ENCODE peak calls at places on chromosomes 7 and 10, in six cellular contexts. H, J, W, M, X and F are unnamed samples.

GRCh38 chr7:45704683-45705016 is 130.5 kb downstream of the ADCY1 start:
- DNase-seq in H (no peak), J (no peak), W (no peak), M (no peak), X (no peak), F (no peak)

GRCh38 chr7:82605247-82605864 is 161.8 kb upstream of the CACNA2D1 start:
- DNase-seq in H (no peak), J (peak), W (peak), M (no peak), X (no peak), F (no peak)

GRCh38 chr10:100519321-100520051 is at the start of gene SEC31B:
- DNase-seq in H (peak), J (no peak), W (no peak), M (no peak), X (no peak), F (no peak)

GRCh38 chr10:114681542-114681941 is 23.5 kb upstream of the ABLIM1 start:
- DNase-seq in H (peak), J (no peak), W (no peak), M (no peak), X (no peak), F (no peak)

GRCh38 chr7:137169282-137169698 is 174.2 kb downstream of the PTN start:
- DNase-seq in H (peak), J (peak), W (peak), M (peak), X (no peak), F (peak)

GRCh38 chr10:59324597-59324996 is 37.8 kb downstream of the FAM13C start:
- DNase-seq in H (no peak), J (no peak), W (no peak), M (no peak), X (no peak), F (no peak)

GRCh38 chr10:101694056-101694673 is 805 bp downstream of the FBXW4 start:
- DNase-seq in H (peak), J (peak), W (peak), M (peak), X (peak), F (no peak)

GRCh38 chr7:138525757-138526156 is 65.7 kb downstream of the TRIM24 start:
- DNase-seq in H (no peak), J (no peak), W (no peak), M (no peak), X (no peak), F (no peak)

GRCh38 chr7:132580717-132581285 is 4.5 kb upstream of the PLXNA4 start:
- DNase-seq in H (peak), J (peak), W (peak), M (peak), X (no peak), F (peak)

GRCh38 chr10:128995676-128996075 is 471.4 kb upstream of the MGMT start:
- DNase-seq in H (no peak), J (no peak), W (no peak), M (no peak), X (no peak), F (no peak)

GRCh38 chr10:77603529-77603927 is 34.1 kb downstream of the KCNMA1 start:
- DNase-seq in H (peak), J (no peak), W (no peak), M (no peak), X (no peak), F (no peak)

GRCh38 chr10:117004627-117005453 is at the start of gene SHTN1:
- DNase-seq in H (peak), J (peak), W (peak), M (peak), X (peak), F (no peak)

GRCh38 chr7:44735403-44736165 is 13.1 kb upstream of the ZMIZ2 start:
- DNase-seq in H (no peak), J (peak), W (peak), M (no peak), X (no peak), F (peak)

GRCh38 chr7:136303162-136303561 is 326.0 kb upstream of the MTPN start:
- DNase-seq in H (no peak), J (no peak), W (peak), M (no peak), X (no peak), F (no peak)

GRCh38 chr7:64888901-64889685 is 14.0 kb upstream of the ZNF273 start:
- DNase-seq in H (no peak), J (peak), W (peak), M (no peak), X (no peak), F (no peak)

GRCh38 chr10:90458571-90458970 is 399.3 kb downstream of the HTR7 start:
- DNase-seq in H (no peak), J (no peak), W (no peak), M (no peak), X (no peak), F (no peak)

GRCh38 chr7:122803323-122803722 is 82.9 kb downstream of the CADPS2 start:
- DNase-seq in H (no peak), J (peak), W (peak), M (no peak), X (no peak), F (no peak)

GRCh38 chr10:80158598-80159127 is 26.1 kb downstream of the PLAC9 start:
- DNase-seq in H (peak), J (peak), W (peak), M (peak), X (peak), F (peak)

GRCh38 chr10:117477961-117478670 is 64.4 kb upstream of the EMX2 start:
- DNase-seq in H (no peak), J (peak), W (peak), M (no peak), X (no peak), F (peak)

GRCh38 chr7:148856035-148856881 is 27.8 kb downstream of the EZH2 start:
- DNase-seq in H (peak), J (peak), W (peak), M (peak), X (no peak), F (no peak)

GRCh38 chr10:131728829-131729228 is 172.0 kb upstream of the PPP2R2D start:
- DNase-seq in H (no peak), J (no peak), W (no peak), M (no peak), X (no peak), F (no peak)

GRCh38 chr7:150502519-150502918 is 12.2 kb upstream of the GIMAP7 start:
- DNase-seq in H (no peak), J (no peak), W (no peak), M (no peak), X (no peak), F (no peak)

GRCh38 chr7:108142675-108143259 is 12.6 kb upstream of the LAMB4 start:
- DNase-seq in H (no peak), J (no peak), W (no peak), M (no peak), X (no peak), F (no peak)

GRCh38 chr10:98326621-98327027 is 58.6 kb upstream of the LOXL4 start:
- DNase-seq in H (no peak), J (no peak), W (no peak), M (no peak), X (no peak), F (no peak)

GRCh38 chr7:133742709-133743538 is 384.2 kb upstream of the LRGUK start:
- DNase-seq in H (no peak), J (peak), W (peak), M (no peak), X (no peak), F (no peak)

GRCh38 chr10:122019414-122019975 is 30.5 kb downstream of the TACC2 start:
- DNase-seq in H (peak), J (no peak), W (no peak), M (peak), X (peak), F (no peak)

GRCh38 chr7:114151777-114152176 is 233.0 kb upstream of the PPP1R3A start:
- DNase-seq in H (no peak), J (no peak), W (no peak), M (no peak), X (no peak), F (no peak)

GRCh38 chr7:114155106-114155765 is 236.4 kb upstream of the PPP1R3A start:
- DNase-seq in H (no peak), J (no peak), W (no peak), M (no peak), X (no peak), F (no peak)

GRCh38 chr7:114152314-114152938 is 233.6 kb upstream of the PPP1R3A start:
- DNase-seq in H (no peak), J (no peak), W (no peak), M (no peak), X (no peak), F (no peak)

GRCh38 chr7:114155766-114156110 is 236.9 kb upstream of the PPP1R3A start:
- DNase-seq in H (no peak), J (no peak), W (no peak), M (no peak), X (no peak), F (no peak)

GRCh38 chr7:114153700-114154099 is 234.9 kb upstream of the PPP1R3A start:
- DNase-seq in H (no peak), J (no peak), W (no peak), M (no peak), X (no peak), F (no peak)
- TF ChIP-seq CTCF in H (no peak), J (no peak), W (no peak), M (no peak), X (no peak), F (no peak)

DNA sequence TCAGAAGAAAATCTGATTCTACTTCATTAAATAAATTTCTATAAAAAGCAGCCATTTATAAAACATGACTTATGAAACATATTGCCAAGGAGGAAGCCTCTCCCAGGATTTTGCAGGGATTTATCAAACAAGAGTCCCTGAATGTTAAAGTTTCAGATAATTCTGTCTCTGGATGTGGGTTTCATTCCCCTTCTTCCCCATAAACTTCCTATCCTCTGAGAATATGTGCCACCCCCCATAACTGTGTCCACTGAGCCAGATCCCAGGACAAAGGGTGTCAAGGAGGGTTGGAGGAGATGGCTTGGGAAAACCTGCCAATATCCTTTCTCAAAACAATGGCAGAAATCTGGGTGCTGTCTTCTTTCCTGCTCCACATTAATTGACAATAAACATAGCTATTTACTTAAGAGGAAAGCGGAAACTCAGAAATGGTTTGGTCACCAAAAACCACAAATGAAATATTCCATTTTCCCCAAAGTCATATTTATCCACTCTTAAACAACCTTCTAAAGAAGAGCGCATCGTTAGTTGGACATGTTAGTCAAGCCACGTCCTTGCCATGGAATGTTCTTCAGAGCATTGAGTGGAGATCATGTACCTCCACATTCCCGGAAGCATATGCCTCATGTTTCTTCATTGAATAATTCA is 54.3 kb upstream of the AKR1E2 start:
- DNase-seq in H (no peak), J (peak), W (peak), M (no peak), X (no peak), F (peak)
- H3K4me3 ChIP-seq in H (no peak), J (peak), W (peak), M (no peak), X (no peak), F (no peak)

DNA sequence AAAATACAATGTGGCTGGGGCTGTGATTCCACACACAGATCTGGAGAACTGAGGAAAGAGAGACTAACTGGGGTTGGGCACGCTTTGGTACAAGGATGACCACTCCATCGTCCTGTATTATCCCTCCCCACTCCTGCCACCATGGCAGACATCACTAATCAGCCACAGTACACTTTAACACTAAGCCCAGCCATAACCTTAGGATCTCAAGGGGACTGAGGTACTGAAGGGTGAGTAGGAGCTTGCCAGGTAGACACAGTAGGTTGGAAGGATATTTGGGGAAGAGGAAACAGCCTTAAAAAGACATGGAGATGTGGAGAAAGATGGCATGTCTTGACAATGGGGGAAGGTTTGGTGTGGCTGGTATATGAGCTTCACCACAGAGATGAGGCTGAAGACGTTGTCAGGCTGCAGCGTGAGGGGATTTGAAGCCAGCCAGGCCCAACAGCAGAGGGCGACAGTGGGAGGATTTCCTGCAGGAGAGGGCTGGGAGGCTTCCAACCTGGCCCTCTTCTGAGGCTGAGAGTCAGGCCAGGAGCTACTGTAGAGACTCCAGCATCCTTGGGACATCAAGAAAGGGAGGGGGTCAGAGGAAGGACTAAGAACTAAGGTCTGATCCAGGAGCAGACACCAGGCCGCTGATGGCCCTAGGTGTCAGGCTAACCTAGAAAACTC is 58.6 kb upstream of the COL13A1 start:
- DNase-seq in H (no peak), J (peak), W (peak), M (no peak), X (no peak), F (no peak)
- TF ChIP-seq CTCF in H (no peak), J (peak), W (peak), M (peak), X (peak), F (peak)

DNA sequence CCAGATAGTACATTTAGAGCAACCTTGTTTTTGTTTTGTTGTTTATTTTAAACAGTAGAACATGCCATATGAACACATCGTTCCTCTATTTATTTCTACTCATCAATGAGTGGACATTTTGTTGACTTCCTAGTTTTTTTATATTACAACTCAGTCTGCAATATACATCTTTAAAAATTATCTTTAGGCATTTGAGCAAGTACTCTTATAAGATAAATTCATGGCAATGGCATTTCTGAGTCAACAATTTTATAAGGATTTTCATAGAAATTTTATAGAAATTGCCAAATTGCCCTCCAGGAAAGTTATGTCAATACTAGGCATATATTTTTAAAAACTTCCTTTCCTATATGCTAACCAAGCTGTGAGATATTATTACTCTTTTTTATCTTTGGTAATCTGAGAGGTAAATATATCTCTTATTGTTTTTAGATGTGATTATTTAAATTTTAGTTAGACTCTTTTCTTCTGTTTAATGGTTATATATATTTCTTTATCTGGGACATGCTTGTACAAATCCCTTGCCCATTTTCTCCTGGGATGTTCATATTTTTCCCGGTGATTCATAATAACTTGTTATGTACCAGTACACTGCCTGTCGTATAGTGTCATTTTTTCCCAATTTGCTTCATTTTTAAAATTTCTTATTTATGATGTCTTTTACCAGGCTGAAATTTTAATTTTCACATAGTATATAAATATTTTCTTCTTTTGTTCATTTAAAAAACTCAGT is 50.5 kb downstream of the FZD1 start:
- DNase-seq in H (no peak), J (no peak), W (peak), M (no peak), X (no peak), F (no peak)
- H3K4me3 ChIP-seq in H (no peak), J (no peak), W (no peak), M (no peak), X (no peak), F (no peak)